ENCODE peak calls at places on chromosome X, in six cellular contexts. One of them, this sample, is unnamed. For H3K4me1, the result is how much of the 10 kb centered on the place peaks cover.

GRCh38 chrX:64394874-64395567 is at the start of gene MTMR8:
- DNase-seq in adipocyte: no peak
- DNase-seq in kidney: peak
- DNase-seq in colonic mucosa: peak
- DNase-seq in A549: peak
- DNase-seq in left ventricle myocardium inferior: peak
- DNase-seq in this sample: peak

GRCh38 chrX:51420610-51421009 is 75.8 kb downstream of the NUDT11 start:
- DNase-seq in colonic mucosa: peak
- DNase-seq in left ventricle myocardium inferior: no peak
- DNase-seq in adipocyte: peak
- DNase-seq in kidney: no peak
- DNase-seq in A549: peak
- DNase-seq in this sample: peak

GRCh38 chrX:77003956-77004355 is 443.2 kb upstream of the FGF16 start:
- DNase-seq in kidney: no peak
- DNase-seq in left ventricle myocardium inferior: no peak
- DNase-seq in colonic mucosa: no peak
- DNase-seq in adipocyte: no peak
- DNase-seq in A549: no peak
- DNase-seq in this sample: no peak

GRCh38 chrX:39935414-39936064 is 162.2 kb downstream of the BCOR start:
- DNase-seq in A549: peak
- DNase-seq in kidney: peak
- DNase-seq in colonic mucosa: no peak
- DNase-seq in adipocyte: no peak
- DNase-seq in left ventricle myocardium inferior: no peak
- DNase-seq in this sample: no peak

GRCh38 chrX:39491548-39492297 is 606.0 kb downstream of the BCOR start:
- DNase-seq in colonic mucosa: peak
- DNase-seq in A549: no peak
- DNase-seq in adipocyte: no peak
- DNase-seq in kidney: no peak
- DNase-seq in left ventricle myocardium inferior: no peak
- DNase-seq in this sample: no peak

GRCh38 chrX:115023139-115023538 is 5.7 kb upstream of the IL13RA2 start:
- DNase-seq in left ventricle myocardium inferior: no peak
- DNase-seq in A549: peak
- DNase-seq in kidney: no peak
- DNase-seq in colonic mucosa: no peak
- DNase-seq in adipocyte: peak
- DNase-seq in this sample: no peak

GRCh38 chrX:48488034-48488433 is 12.0 kb downstream of the FTSJ1 start:
- DNase-seq in kidney: no peak
- DNase-seq in colonic mucosa: no peak
- DNase-seq in A549: no peak
- DNase-seq in left ventricle myocardium inferior: no peak
- DNase-seq in adipocyte: no peak
- DNase-seq in this sample: no peak

GRCh38 chrX:17441965-17442364 is 67.0 kb downstream of the NHS start:
- DNase-seq in colonic mucosa: no peak
- DNase-seq in adipocyte: peak
- DNase-seq in kidney: no peak
- DNase-seq in A549: no peak
- DNase-seq in left ventricle myocardium inferior: no peak
- DNase-seq in this sample: no peak

GRCh38 chrX:13261348-13261747 is 58.5 kb downstream of the ATXN3L start:
- DNase-seq in colonic mucosa: no peak
- DNase-seq in left ventricle myocardium inferior: no peak
- DNase-seq in adipocyte: no peak
- DNase-seq in A549: no peak
- DNase-seq in kidney: no peak
- DNase-seq in this sample: no peak

GRCh38 chrX:63281465-63281864 is 69.7 kb downstream of the SPIN4 start:
- DNase-seq in adipocyte: no peak
- DNase-seq in A549: no peak
- DNase-seq in kidney: no peak
- DNase-seq in colonic mucosa: no peak
- DNase-seq in left ventricle myocardium inferior: no peak
- DNase-seq in this sample: no peak

GRCh38 chrX:23901805-23902204 is 5.9 kb downstream of the APOO start:
- DNase-seq in colonic mucosa: peak
- DNase-seq in kidney: no peak
- DNase-seq in A549: peak
- DNase-seq in adipocyte: peak
- DNase-seq in left ventricle myocardium inferior: no peak
- DNase-seq in this sample: no peak

GRCh38 chrX:129783176-129783776 is 3.5 kb downstream of the SASH3 start:
- DNase-seq in colonic mucosa: no peak
- DNase-seq in adipocyte: no peak
- DNase-seq in left ventricle myocardium inferior: no peak
- DNase-seq in kidney: peak
- DNase-seq in A549: no peak
- DNase-seq in this sample: no peak

GRCh38 chrX:79524642-79525041 is 157.5 kb upstream of the ITM2A start:
- DNase-seq in adipocyte: peak
- DNase-seq in A549: peak
- DNase-seq in kidney: no peak
- DNase-seq in colonic mucosa: peak
- DNase-seq in left ventricle myocardium inferior: no peak
- DNase-seq in this sample: no peak

GRCh38 chrX:9897761-9898161 is 69.4 kb upstream of the CLDN34 start:
- DNase-seq in kidney: no peak
- DNase-seq in A549: no peak
- DNase-seq in colonic mucosa: no peak
- DNase-seq in left ventricle myocardium inferior: no peak
- DNase-seq in adipocyte: peak
- DNase-seq in this sample: no peak

GRCh38 chrX:29299689-29300088 is 712.4 kb downstream of the IL1RAPL1 start:
- DNase-seq in colonic mucosa: no peak
- DNase-seq in A549: peak
- DNase-seq in kidney: no peak
- DNase-seq in adipocyte: no peak
- DNase-seq in left ventricle myocardium inferior: no peak
- DNase-seq in this sample: no peak

GRCh38 chrX:14235004-14235403 is 205.3 kb upstream of the GEMIN8 start:
- DNase-seq in adipocyte: no peak
- DNase-seq in kidney: no peak
- DNase-seq in colonic mucosa: no peak
- DNase-seq in A549: no peak
- DNase-seq in left ventricle myocardium inferior: no peak
- DNase-seq in this sample: no peak

GRCh38 chrX:55057691-55058249 is 17.1 kb upstream of the PAGE2B start:
- DNase-seq in left ventricle myocardium inferior: no peak
- DNase-seq in colonic mucosa: peak
- DNase-seq in adipocyte: peak
- DNase-seq in kidney: no peak
- DNase-seq in A549: peak
- DNase-seq in this sample: no peak

GRCh38 chrX:17474892-17475291 is 99.9 kb downstream of the NHS start:
- DNase-seq in kidney: no peak
- DNase-seq in adipocyte: no peak
- DNase-seq in left ventricle myocardium inferior: no peak
- DNase-seq in A549: peak
- DNase-seq in colonic mucosa: no peak
- DNase-seq in this sample: no peak

DNA sequence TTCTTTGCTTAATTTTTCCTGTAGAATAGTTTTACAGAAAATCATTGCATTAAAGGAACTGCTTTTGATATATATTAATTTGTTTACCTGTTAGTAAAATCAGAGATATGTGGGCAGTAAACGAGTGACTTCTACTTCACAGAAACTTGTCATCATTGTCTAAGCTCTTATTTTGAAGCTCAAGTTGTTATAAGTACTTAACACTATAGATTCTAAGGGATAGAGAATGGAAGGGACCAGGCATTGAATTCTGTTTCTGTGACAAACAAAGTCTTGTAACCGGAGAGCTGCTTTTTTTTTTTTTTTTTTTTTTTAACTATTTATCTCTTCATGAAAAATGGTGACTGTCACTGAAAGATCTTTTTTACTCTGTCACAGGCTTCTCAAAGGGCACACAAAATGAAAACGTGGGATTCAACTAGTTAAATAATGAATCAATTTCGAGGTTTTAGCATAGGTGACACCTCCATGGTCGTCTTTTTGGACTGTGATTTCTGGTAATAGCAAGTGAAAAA is 14.4 kb downstream of the STK26 start:
- DNase-seq in left ventricle myocardium inferior: no peak
- DNase-seq in kidney: no peak
- DNase-seq in adipocyte: no peak
- DNase-seq in colonic mucosa: no peak
- DNase-seq in A549: no peak
- DNase-seq in this sample: no peak
- H3K4me1 ChIP-seq in left ventricle myocardium inferior: under half
- H3K4me1 ChIP-seq in kidney: under half
- H3K4me1 ChIP-seq in adipocyte: under half
- H3K4me1 ChIP-seq in colonic mucosa: under half
- H3K4me1 ChIP-seq in A549: under half
- H3K4me1 ChIP-seq in this sample: under half

DNA sequence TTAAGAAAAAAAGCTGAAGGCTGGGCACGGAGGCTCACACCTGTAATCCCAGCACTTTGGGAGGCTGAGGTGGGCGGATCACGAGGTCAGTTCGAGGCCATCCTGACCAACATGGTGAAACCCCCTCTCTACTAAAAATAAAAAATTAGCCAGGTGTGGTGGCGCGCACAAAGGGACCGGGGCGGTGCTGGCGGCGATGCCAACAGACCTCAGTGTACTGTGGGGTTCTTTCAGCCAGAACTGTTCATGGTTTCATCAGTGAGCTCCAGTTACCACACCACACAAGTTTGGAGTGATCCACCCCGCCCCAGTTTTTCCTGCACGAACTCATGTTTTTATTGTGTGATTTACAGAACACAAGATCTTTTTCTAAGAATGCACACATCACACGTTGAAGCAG is 21.2 kb upstream of the IRAK1 start:
- DNase-seq in adipocyte: no peak
- DNase-seq in colonic mucosa: no peak
- DNase-seq in kidney: no peak
- DNase-seq in A549: no peak
- DNase-seq in left ventricle myocardium inferior: no peak
- DNase-seq in this sample: no peak
- H3K4me1 ChIP-seq in adipocyte: half or more
- H3K4me1 ChIP-seq in colonic mucosa: under half
- H3K4me1 ChIP-seq in kidney: under half
- H3K4me1 ChIP-seq in A549: half or more
- H3K4me1 ChIP-seq in left ventricle myocardium inferior: half or more
- H3K4me1 ChIP-seq in this sample: under half

GRCh38 chrX:107725761-107726555 is 49.6 kb downstream of the TSC22D3 start:
- DNase-seq in A549: peak
- DNase-seq in kidney: no peak
- DNase-seq in left ventricle myocardium inferior: no peak
- DNase-seq in colonic mucosa: no peak
- DNase-seq in adipocyte: no peak
- DNase-seq in this sample: no peak

GRCh38 chrX:107723501-107723900 is 52.1 kb downstream of the TSC22D3 start:
- DNase-seq in kidney: no peak
- DNase-seq in A549: no peak
- DNase-seq in left ventricle myocardium inferior: no peak
- DNase-seq in colonic mucosa: no peak
- DNase-seq in adipocyte: no peak
- DNase-seq in this sample: no peak

GRCh38 chrX:107721966-107722707 is 53.5 kb downstream of the TSC22D3 start:
- DNase-seq in kidney: no peak
- DNase-seq in A549: no peak
- DNase-seq in adipocyte: no peak
- DNase-seq in left ventricle myocardium inferior: no peak
- DNase-seq in colonic mucosa: no peak
- DNase-seq in this sample: no peak

GRCh38 chrX:107726809-107727534 is 48.6 kb downstream of the TSC22D3 start:
- DNase-seq in left ventricle myocardium inferior: no peak
- DNase-seq in A549: peak
- DNase-seq in kidney: no peak
- DNase-seq in adipocyte: no peak
- DNase-seq in colonic mucosa: no peak
- DNase-seq in this sample: no peak

DNA sequence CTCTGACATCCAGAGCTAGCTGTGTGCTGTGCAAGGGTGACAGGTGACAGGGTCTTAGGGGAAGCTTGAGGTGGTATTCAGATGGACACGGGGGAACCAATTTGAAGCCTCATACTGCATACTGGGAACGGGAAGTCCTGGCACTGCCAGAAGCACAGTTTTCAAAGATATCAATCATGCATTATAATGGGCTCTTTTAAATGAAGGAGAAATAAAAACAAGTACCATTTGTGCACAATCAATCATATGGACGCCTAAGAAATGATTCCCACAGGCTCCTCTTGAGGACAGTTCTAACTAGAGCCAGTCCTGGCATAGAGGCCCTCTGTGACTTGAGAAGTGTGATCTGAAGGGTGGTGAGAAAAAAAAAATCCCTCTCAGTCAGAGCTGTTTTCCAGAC is 50.9 kb downstream of the TSC22D3 start:
- DNase-seq in left ventricle myocardium inferior: no peak
- DNase-seq in A549: no peak
- DNase-seq in adipocyte: no peak
- DNase-seq in colonic mucosa: no peak
- DNase-seq in kidney: no peak
- DNase-seq in this sample: no peak
- H3K4me1 ChIP-seq in left ventricle myocardium inferior: half or more
- H3K4me1 ChIP-seq in A549: under half
- H3K4me1 ChIP-seq in adipocyte: under half
- H3K4me1 ChIP-seq in colonic mucosa: under half
- H3K4me1 ChIP-seq in kidney: under half
- H3K4me1 ChIP-seq in this sample: under half

GRCh38 chrX:112868586-112868985 is 28.0 kb upstream of the AMOT start:
- DNase-seq in adipocyte: peak
- DNase-seq in colonic mucosa: no peak
- DNase-seq in kidney: no peak
- DNase-seq in A549: no peak
- DNase-seq in left ventricle myocardium inferior: no peak
- DNase-seq in this sample: no peak

GRCh38 chrX:112863850-112864249 is 23.2 kb upstream of the AMOT start:
- DNase-seq in A549: no peak
- DNase-seq in kidney: no peak
- DNase-seq in colonic mucosa: no peak
- DNase-seq in adipocyte: peak
- DNase-seq in left ventricle myocardium inferior: no peak
- DNase-seq in this sample: no peak

GRCh38 chrX:112867570-112867969 is 26.9 kb upstream of the AMOT start:
- DNase-seq in colonic mucosa: no peak
- DNase-seq in A549: no peak
- DNase-seq in left ventricle myocardium inferior: no peak
- DNase-seq in adipocyte: no peak
- DNase-seq in kidney: no peak
- DNase-seq in this sample: no peak

GRCh38 chrX:112865464-112866025 is 24.9 kb upstream of the AMOT start:
- DNase-seq in A549: no peak
- DNase-seq in kidney: no peak
- DNase-seq in left ventricle myocardium inferior: no peak
- DNase-seq in colonic mucosa: no peak
- DNase-seq in adipocyte: no peak
- DNase-seq in this sample: no peak

DNA sequence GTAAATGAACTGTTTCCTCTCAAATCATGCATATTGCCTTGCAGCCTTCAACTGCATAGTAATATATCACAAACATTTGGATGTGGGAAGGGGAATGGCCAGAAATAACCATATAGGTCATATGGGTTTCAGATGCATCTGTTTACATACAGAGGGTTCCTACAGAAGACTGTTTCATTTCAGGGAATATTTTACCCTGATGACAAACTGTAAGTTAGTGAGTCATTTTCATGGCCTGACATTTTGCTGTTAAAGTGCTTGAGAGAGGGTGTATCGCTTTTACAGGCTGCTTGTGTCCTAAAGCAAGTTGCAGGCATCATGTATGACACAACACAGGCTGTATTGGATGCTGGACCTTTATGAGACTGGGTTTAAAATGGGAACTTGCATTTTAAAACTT is 25.5 kb upstream of the AMOT start:
- DNase-seq in A549: no peak
- DNase-seq in left ventricle myocardium inferior: no peak
- DNase-seq in kidney: no peak
- DNase-seq in colonic mucosa: no peak
- DNase-seq in adipocyte: peak
- DNase-seq in this sample: no peak
- H3K4me1 ChIP-seq in A549: under half
- H3K4me1 ChIP-seq in left ventricle myocardium inferior: under half
- H3K4me1 ChIP-seq in kidney: under half
- H3K4me1 ChIP-seq in colonic mucosa: under half
- H3K4me1 ChIP-seq in adipocyte: under half
- H3K4me1 ChIP-seq in this sample: under half